ENCODE peak calls at places on chromosome 12, in four cellular contexts. C is esophagus squamous epithelium, K is lung, Q is heart left ventricle. S is an unnamed sample.

GRCh38 chr12:104057771-104058197 is 6.5 kb upstream of the HCFC2 start:
- DNase-seq in C (no peak), K (no peak), Q (no peak), S (no peak)

GRCh38 chr12:50314629-50315312 is 31.5 kb upstream of the LIMA1 start:
- DNase-seq in C (no peak), K (no peak), Q (no peak), S (no peak)

GRCh38 chr12:52380271-52380694 is 5.2 kb downstream of the KRT84 start:
- DNase-seq in C (no peak), K (peak; percentile 43), Q (no peak), S (peak; percentile 65)

GRCh38 chr12:63098851-63099250 is 52.1 kb downstream of the AVPR1A start:
- DNase-seq in C (no peak), K (no peak), Q (no peak), S (no peak)

GRCh38 chr12:115570271-115570777 is 707.2 kb downstream of the MED13L start:
- DNase-seq in C (no peak), K (no peak), Q (no peak), S (no peak)

GRCh38 chr12:132248439-132249157 is 80.8 kb downstream of the GALNT9 start:
- DNase-seq in C (no peak), K (no peak), Q (no peak), S (peak; percentile 53)

GRCh38 chr12:57726884-57727757 is 11.4 kb downstream of the AGAP2 start:
- DNase-seq in C (no peak), K (no peak), Q (peak; percentile 51), S (no peak)

GRCh38 chr12:53056296-53056695 is 6.4 kb downstream of the TNS2 start:
- DNase-seq in C (no peak), K (no peak), Q (no peak), S (no peak)

GRCh38 chr12:94922561-94922960 is 80.9 kb downstream of the NDUFA12 start:
- DNase-seq in C (no peak), K (no peak), Q (no peak), S (no peak)

GRCh38 chr12:54578778-54579177 is 9.7 kb downstream of the PPP1R1A start:
- DNase-seq in C (no peak), K (no peak), Q (no peak), S (no peak)

GRCh38 chr12:109572506-109572845 is 828 bp downstream of the MMAB start:
- DNase-seq in C (no peak), K (no peak), Q (no peak), S (no peak)

GRCh38 chr12:76608070-76608469 is 48.5 kb upstream of the OSBPL8 start:
- DNase-seq in C (no peak), K (no peak), Q (no peak), S (no peak)

GRCh38 chr12:131773582-131774221 is 54.5 kb upstream of the MMP17 start:
- DNase-seq in C (no peak), K (no peak), Q (no peak), S (no peak)

GRCh38 chr12:124814741-124815613 is 48.7 kb downstream of the SCARB1 start:
- DNase-seq in C (no peak), K (no peak), Q (no peak), S (no peak)

GRCh38 chr12:12358528-12358927 is 1.6 kb downstream of the BORCS5 start:
- DNase-seq in C (no peak), K (no peak), Q (no peak), S (no peak)

GRCh38 chr12:52391618-52392002 is 6.2 kb upstream of the KRT84 start:
- DNase-seq in C (no peak), K (no peak), Q (peak; percentile 72), S (peak; percentile 71)

GRCh38 chr12:121239335-121239678 is 29.4 kb downstream of the P2RX4 start:
- DNase-seq in C (no peak), K (no peak), Q (no peak), S (no peak)

GRCh38 chr12:66708704-66709443 is 30.0 kb upstream of the GRIP1 start:
- DNase-seq in C (no peak), K (no peak), Q (no peak), S (no peak)

GRCh38 chr12:115423546-115423987 is 739.6 kb upstream of the TBX3 start:
- DNase-seq in C (no peak), K (no peak), Q (no peak), S (no peak)

GRCh38 chr12:58105225-58106119 is 164.1 kb downstream of the ATP23 start:
- DNase-seq in C (no peak), K (no peak), Q (no peak), S (no peak)

GRCh38 chr12:85448548-85449139 is 168.6 kb downstream of the ALX1 start:
- DNase-seq in C (no peak), K (no peak), Q (no peak), S (no peak)

GRCh38 chr12:55820679-55821078 is 2.8 kb downstream of the ORMDL2 start:
- DNase-seq in C (no peak), K (no peak), Q (no peak), S (no peak)
- TF ChIP-seq CTCF in C (no peak), K (no peak), Q (no peak), S (no peak)

DNA sequence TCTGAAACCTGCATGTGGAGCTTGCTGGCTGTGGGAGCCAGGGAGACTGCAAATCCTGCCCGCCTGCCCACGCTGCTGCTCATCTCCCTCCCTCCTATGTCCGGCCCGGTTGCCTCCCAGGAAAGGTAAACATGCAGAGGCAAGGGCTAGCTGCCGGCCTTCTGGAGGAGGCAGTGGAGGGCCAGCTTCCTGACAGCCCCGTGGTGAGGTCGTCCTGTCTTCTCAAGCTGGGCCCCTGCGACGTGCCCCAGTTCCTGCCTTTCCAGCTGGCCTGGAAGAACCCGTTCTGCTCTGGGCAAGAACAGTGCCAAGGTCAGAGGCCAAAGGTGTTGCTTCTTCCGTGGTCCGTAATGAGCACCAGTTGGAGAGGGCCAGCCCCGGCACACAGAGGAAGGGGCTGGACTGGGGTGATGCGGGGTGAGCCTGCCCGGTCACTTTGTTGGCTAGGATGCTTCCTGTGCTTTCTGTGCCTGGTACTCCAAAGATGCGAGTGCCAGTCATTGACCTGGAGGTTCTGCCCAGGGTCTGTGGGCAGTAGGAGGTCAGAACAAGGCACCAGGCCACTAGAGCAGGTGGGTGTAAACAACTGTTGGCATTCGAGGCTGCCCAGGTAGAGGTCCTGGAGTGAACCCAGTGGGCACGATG is 25.3 kb downstream of the TPCN1 start:
- DNase-seq in C (no peak), K (no peak), Q (no peak), S (no peak)
- H3K4me3 ChIP-seq in C (peak overlapping the region; percentile 29), K (no peak overlapping the region), Q (no peak overlapping the region), S (peak overlapping the region; percentile 17)

GRCh38 chr12:89235189-89235993 is 116.9 kb downstream of the DUSP6 start:
- DNase-seq in C (no peak), K (no peak), Q (no peak), S (no peak)
- H3K27ac ChIP-seq in C (no peak overlapping the region), K (no peak overlapping the region), Q (no peak overlapping the region), S (no peak overlapping the region)

GRCh38 chr12:112102127-112102526 is 6.5 kb downstream of the NAA25 start:
- DNase-seq in C (no peak), K (no peak), Q (no peak), S (no peak)
- TF ChIP-seq CTCF in C (no peak), K (no peak), Q (no peak), S (no peak)

GRCh38 chr12:30201301-30202160 is 417.8 kb upstream of the TMTC1 start:
- DNase-seq in C (no peak), K (no peak), Q (no peak), S (no peak)
- H3K4me3 ChIP-seq in C (peak overlapping the region; percentile 39), K (no peak overlapping the region), Q (peak overlapping the region; percentile 26), S (peak overlapping the region; percentile 32)

DNA sequence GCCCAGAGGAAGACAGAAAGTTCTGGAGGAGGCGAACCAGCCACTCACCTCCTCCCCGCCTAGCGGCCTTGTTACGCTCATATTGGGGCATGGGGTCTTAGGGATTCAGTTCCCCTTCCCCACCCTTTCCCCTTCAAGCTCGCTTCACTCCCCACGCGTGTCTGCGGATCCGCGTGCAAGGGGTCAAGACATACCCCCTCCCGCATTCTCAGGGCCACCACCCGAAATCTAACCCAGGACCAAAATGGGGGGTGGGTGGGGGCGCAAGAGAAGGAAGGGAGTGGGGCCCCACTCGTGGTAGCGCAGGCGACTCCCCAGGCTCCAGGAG is 576 bp upstream of the RFX4 start:
- DNase-seq in C (no peak), K (no peak), Q (no peak), S (no peak)
- H3K27ac ChIP-seq in C (no peak overlapping the region), K (no peak overlapping the region), Q (no peak overlapping the region), S (no peak overlapping the region)

GRCh38 chr12:112855375-112855774 is 51.4 kb upstream of the OAS1 start:
- DNase-seq in C (no peak), K (no peak), Q (no peak), S (no peak)
- TF ChIP-seq CTCF in C (no peak), K (no peak), Q (no peak), S (no peak)

GRCh38 chr12:48687595-48687994 is 5.6 kb upstream of the KANSL2 start:
- DNase-seq in C (no peak), K (no peak), Q (no peak), S (no peak)

GRCh38 chr12:48694038-48694437 is 12.0 kb upstream of the KANSL2 start:
- DNase-seq in C (no peak), K (no peak), Q (no peak), S (no peak)

GRCh38 chr12:48693572-48693971 is 11.5 kb upstream of the KANSL2 start:
- DNase-seq in C (no peak), K (no peak), Q (no peak), S (no peak)

GRCh38 chr12:48691826-48692473 is 9.9 kb upstream of the KANSL2 start:
- DNase-seq in C (no peak), K (no peak), Q (no peak), S (no peak)

GRCh38 chr12:48690990-48691389 is 9.0 kb upstream of the KANSL2 start:
- DNase-seq in C (no peak), K (no peak), Q (no peak), S (no peak)
- H3K4me3 ChIP-seq in C (no peak overlapping the region), K (no peak overlapping the region), Q (no peak overlapping the region), S (no peak overlapping the region)

S was measured in dorsolateral prefrontal cortex.